ENCODE peak calls at places on chromosome 21, in five cellular contexts. V is AG04450, G is bronchial epithelial cell, W is GM13976, T is glutamatergic neuron. B is an unnamed sample.

GRCh38 chr21:43989401-43989800 is 22.7 kb upstream of the TRAPPC10 start:
- DNase-seq in T (no peak), W (no peak), G (no peak), V (no peak), B (no peak)

GRCh38 chr21:35222021-35222420 is 172.9 kb upstream of the RUNX1 start:
- DNase-seq in W (no peak), V (no peak), T (no peak), G (no peak), B (no peak)

GRCh38 chr21:44366586-44367211 is 13.3 kb downstream of the TRPM2 start:
- DNase-seq in V (no peak), W (no peak), G (no peak), T (no peak), B (no peak)

GRCh38 chr21:46148106-46148505 is 7.3 kb downstream of the FTCD start:
- DNase-seq in T (no peak), W (no peak), G (no peak), V (no peak), B (no peak)

GRCh38 chr21:34583926-34584563 is 30.9 kb downstream of the RCAN1 start:
- DNase-seq in G (no peak), T (no peak), V (no peak), W (no peak), B (peak; percentile 17)

GRCh38 chr21:18801468-18801867 is 397.9 kb upstream of the TMPRSS15 start:
- DNase-seq in T (no peak), V (no peak), W (no peak), G (peak; percentile 7), B (no peak)

GRCh38 chr21:44695641-44696040 is 1.3 kb upstream of the KRTAP10-12 start:
- DNase-seq in W (no peak), T (no peak), G (no peak), V (no peak), B (no peak)

GRCh38 chr21:36193200-36193599 is 36.6 kb downstream of the DOP1B start:
- DNase-seq in W (no peak), G (peak; percentile 75), T (no peak), V (no peak), B (no peak)

GRCh38 chr21:44868707-44869106 is 4.8 kb downstream of the PTTG1IP start:
- DNase-seq in V (no peak), W (no peak), G (no peak), T (no peak), B (no peak)

GRCh38 chr21:30256100-30256499 is 26.6 kb downstream of the KRTAP24-1 start:
- DNase-seq in V (no peak), W (no peak), G (peak; percentile 59), T (no peak), B (no peak)

GRCh38 chr21:30251781-30252180 is 31.0 kb downstream of the KRTAP24-1 start:
- DNase-seq in G (peak; percentile 82), W (no peak), T (no peak), V (no peak), B (no peak)

GRCh38 chr21:30255679-30256078 is 27.1 kb downstream of the KRTAP24-1 start:
- DNase-seq in V (no peak), G (no peak), W (no peak), T (no peak), B (no peak)

DNA sequence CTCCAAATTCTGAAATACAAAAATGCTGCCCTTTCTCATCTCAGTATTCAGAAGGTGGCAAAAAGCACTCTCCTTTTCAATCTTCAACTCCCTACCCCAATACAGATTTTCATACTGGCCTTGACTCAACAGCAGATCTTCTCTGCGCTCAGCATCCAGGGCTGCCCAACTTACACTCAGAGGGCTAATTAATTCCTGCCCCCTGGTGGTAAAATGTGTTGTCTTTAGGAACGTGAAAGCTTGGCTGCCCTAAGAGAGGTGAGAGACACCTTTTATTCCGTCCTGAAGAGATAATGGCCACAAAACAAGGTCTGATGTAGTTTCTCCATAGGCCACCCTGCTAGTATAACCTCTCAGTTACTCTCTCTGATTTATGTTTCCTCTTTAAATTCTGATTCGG is 25.0 kb downstream of the KRTAP24-1 start:
- DNase-seq in G (peak; percentile 67), V (no peak), T (no peak), W (no peak), B (peak; percentile 16)
- TF ChIP-seq CTCF in G (peak; percentile 62), V (no peak), T (peak; percentile 73), W (no peak), B (peak; percentile 11)

GRCh38 chr21:14707265-14708020 is 161.3 kb upstream of the SAMSN1 start:
- DNase-seq in G (peak; percentile 75), V (no peak), T (no peak), W (no peak), B (no peak)

GRCh38 chr21:14711287-14711686 is 165.2 kb upstream of the SAMSN1 start:
- DNase-seq in G (peak; percentile 71), T (no peak), V (no peak), W (no peak), B (no peak)

GRCh38 chr21:14716761-14717396 is 170.8 kb upstream of the SAMSN1 start:
- DNase-seq in T (no peak), G (no peak), V (no peak), W (no peak), B (no peak)

GRCh38 chr21:14713109-14713508 is 167.0 kb upstream of the SAMSN1 start:
- DNase-seq in T (no peak), V (no peak), G (no peak), W (no peak), B (no peak)

GRCh38 chr21:14712121-14712520 is 166.0 kb upstream of the SAMSN1 start:
- DNase-seq in V (no peak), W (no peak), T (no peak), G (peak; percentile 57), B (no peak)
- TF ChIP-seq CTCF in V (no peak), W (no peak), T (no peak), G (no peak), B (no peak)

DNA sequence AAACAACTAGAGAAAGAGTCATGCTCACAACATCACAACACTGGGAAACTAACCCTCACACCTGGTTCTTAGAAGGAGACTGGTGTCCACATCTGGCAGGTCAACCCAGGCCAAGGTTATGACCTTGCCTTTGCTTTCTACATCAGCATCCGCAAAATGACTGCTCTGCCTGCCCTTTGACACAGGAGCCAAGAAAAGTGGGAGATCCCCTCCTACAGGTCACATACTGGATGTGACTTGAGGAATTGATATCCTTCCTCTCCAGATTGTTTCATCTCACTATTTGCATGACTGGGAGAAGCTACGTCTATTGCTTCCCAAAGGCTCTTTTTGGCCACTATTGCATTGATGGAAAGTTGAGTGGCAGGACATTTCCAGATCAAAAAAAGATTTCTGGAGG is 115.5 kb downstream of the MIS18A start:
- DNase-seq in G (no peak), W (no peak), V (no peak), T (no peak), B (no peak)
- TF ChIP-seq CTCF in G (no peak), W (no peak), V (no peak), T (no peak), B (no peak)

GRCh38 chr21:31566061-31566460 is 93.4 kb upstream of the SOD1 start:
- DNase-seq in G (no peak), V (no peak), T (no peak), W (no peak), B (no peak)
- TF ChIP-seq CTCF in G (no peak), V (no peak), T (no peak), W (no peak), B (no peak)

DNA sequence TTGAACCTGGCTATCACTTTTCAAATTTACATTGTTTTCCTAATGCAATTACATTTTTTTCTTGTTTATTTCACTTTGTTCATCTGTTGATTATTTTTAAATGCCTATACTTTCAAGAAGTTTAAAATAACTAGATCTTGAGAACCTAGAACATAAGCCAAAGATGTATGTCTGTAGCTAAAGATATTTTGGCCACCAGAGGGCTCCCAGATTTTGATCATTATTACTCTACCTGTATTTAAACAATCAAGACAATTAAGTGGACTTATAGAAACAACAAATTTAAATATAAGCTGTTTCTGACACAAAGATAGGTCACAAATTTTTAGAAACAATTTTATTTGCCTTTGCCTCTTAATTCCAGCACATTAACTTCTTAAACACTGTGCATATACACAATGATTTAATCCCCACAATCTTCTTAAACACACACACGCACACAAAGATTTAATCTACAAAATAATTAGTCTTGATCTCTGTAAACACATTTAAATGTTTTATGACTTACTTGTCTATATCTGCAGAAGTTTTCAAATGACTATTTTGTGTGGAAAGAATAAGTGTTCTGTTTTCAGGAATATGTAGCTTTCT is 380.0 kb downstream of the DSCAM start:
- DNase-seq in T (no peak), V (no peak), W (no peak), G (peak; percentile 44), B (no peak)
- TF ChIP-seq CTCF in T (peak; percentile 67), V (peak; percentile 9), W (no peak), G (peak; percentile 23), B (no peak)

DNA sequence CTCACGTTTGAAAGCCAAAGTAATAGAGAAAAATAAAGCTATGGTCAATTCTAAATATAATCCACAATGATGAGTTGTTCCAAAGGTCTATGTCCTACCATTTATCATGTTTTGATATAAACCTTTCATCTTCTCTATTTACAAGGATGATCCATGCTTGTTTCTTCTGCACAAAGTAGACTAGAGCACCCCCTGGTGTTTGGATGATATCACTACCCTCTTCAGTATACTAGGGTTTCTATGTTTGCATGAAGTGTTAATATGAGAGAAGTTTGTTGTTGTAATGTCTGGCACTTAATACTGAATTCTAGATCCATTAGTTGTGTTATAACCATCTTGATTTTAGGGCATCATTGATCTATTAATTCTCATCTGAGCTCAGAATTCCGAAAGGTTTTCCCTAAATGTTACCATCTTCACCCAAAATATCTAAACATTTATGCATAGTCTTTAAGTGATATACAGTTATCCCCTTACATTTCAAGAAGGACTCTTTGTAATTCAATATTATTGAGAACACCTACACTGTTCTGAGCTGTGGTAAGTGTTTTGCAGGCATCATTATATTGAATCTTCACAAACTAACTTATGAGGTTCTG is 21.1 kb downstream of the CLDN8 start:
- DNase-seq in W (no peak), V (no peak), G (peak; percentile 73), T (no peak), B (peak; percentile 44)
- TF ChIP-seq CTCF in W (no peak), V (peak; percentile 4), G (peak; percentile 54), T (peak; percentile 85), B (peak; percentile 49)

GRCh38 chr21:22319435-22319834 is 1321.2 kb downstream of the NCAM2 start:
- DNase-seq in W (no peak), V (no peak), G (no peak), T (no peak), B (no peak)
- TF ChIP-seq CTCF in W (no peak), V (no peak), G (no peak), T (no peak), B (no peak)

B was measured in GM12865.